ENCODE peak calls at places on chromosomes 7 and 10, in four cellular contexts. One of them, this sample, is unnamed.

GRCh38 chr10:102435529-102436233 is 3.3 kb upstream of the CUEDC2 start:
- DNase-seq in H1: no peak
- DNase-seq in GM12878: no peak
- DNase-seq in HepG2: no peak
- DNase-seq in this sample: no peak

GRCh38 chr10:97771055-97771811 is 566 bp downstream of the SFRP5 start:
- DNase-seq in HepG2: no peak
- DNase-seq in H1: peak; percentile 74
- DNase-seq in GM12878: no peak
- DNase-seq in this sample: no peak

GRCh38 chr10:79019441-79019840 is 49.3 kb upstream of the ZMIZ1 start:
- DNase-seq in HepG2: no peak
- DNase-seq in GM12878: no peak
- DNase-seq in H1: no peak
- DNase-seq in this sample: no peak

GRCh38 chr10:70850097-70850496 is 34.3 kb downstream of the SGPL1 start:
- DNase-seq in HepG2: no peak
- DNase-seq in GM12878: no peak
- DNase-seq in H1: no peak
- DNase-seq in this sample: no peak

GRCh38 chr7:13790611-13791010 is 198.9 kb downstream of the ETV1 start:
- DNase-seq in H1: no peak
- DNase-seq in GM12878: no peak
- DNase-seq in HepG2: no peak
- DNase-seq in this sample: no peak

GRCh38 chr10:114623661-114624294 is 34.3 kb downstream of the ABLIM1 start:
- DNase-seq in HepG2: peak; percentile 95
- DNase-seq in H1: no peak
- DNase-seq in GM12878: no peak
- DNase-seq in this sample: no peak

GRCh38 chr7:46850563-46851325 is 731.2 kb downstream of the TNS3 start:
- DNase-seq in GM12878: no peak
- DNase-seq in HepG2: no peak
- DNase-seq in H1: no peak
- DNase-seq in this sample: no peak

GRCh38 chr7:158028971-158029370 is 558.7 kb downstream of the PTPRN2 start:
- DNase-seq in GM12878: no peak
- DNase-seq in H1: no peak
- DNase-seq in HepG2: no peak
- DNase-seq in this sample: no peak

GRCh38 chr7:79714081-79714480 is 260.6 kb upstream of the MAGI2 start:
- DNase-seq in HepG2: no peak
- DNase-seq in H1: no peak
- DNase-seq in GM12878: no peak
- DNase-seq in this sample: no peak

GRCh38 chr10:21688870-21689269 is 154.8 kb downstream of the MLLT10 start:
- DNase-seq in GM12878: no peak
- DNase-seq in H1: no peak
- DNase-seq in HepG2: no peak
- DNase-seq in this sample: no peak
- H3K4me1 ChIP-seq in GM12878: no peaks in the 10 kb centered on the region
- H3K4me1 ChIP-seq in H1: no peaks in the 10 kb centered on the region
- H3K4me1 ChIP-seq in HepG2: no peaks in the 10 kb centered on the region
- H3K4me1 ChIP-seq in this sample: no peaks in the 10 kb centered on the region

GRCh38 chr7:113824117-113824823 is 94.5 kb downstream of the PPP1R3A start:
- DNase-seq in GM12878: no peak
- DNase-seq in H1: no peak
- DNase-seq in HepG2: no peak
- DNase-seq in this sample: no peak
- TF ChIP-seq SUZ12 in GM12878: no peak
- TF ChIP-seq SUZ12 in H1: no peak
- TF ChIP-seq SUZ12 in HepG2: no peak
- TF ChIP-seq SUZ12 in this sample: no peak

DNA sequence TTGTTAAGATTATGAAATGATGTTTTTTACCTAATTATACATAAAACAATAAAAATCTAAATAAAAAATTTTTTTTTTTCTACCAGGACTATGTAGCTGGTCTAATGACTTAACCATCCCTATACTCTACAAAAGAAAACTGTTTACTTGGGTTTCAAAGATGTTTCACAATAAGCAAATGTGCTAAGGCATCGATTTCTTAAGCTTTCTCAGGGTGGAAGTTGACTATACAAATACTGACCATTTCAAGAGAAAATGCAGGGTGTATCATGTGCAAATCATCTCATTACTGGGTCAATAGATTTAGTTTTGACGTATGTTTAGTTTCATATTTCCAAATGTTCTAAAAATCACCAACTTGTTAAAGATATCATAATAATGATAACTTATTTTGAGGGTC is 7.6 kb downstream of the NRP1 start:
- DNase-seq in GM12878: no peak
- DNase-seq in HepG2: no peak
- DNase-seq in H1: no peak
- DNase-seq in this sample: no peak
- H3K9ac ChIP-seq in GM12878: no peak overlapping the region
- H3K9ac ChIP-seq in HepG2: no peak overlapping the region
- H3K9ac ChIP-seq in H1: no peak overlapping the region
- H3K9ac ChIP-seq in this sample: no peak overlapping the region

GRCh38 chr10:51029172-51029641 is 45.1 kb upstream of the PRKG1 start:
- DNase-seq in GM12878: no peak
- DNase-seq in H1: no peak
- DNase-seq in HepG2: no peak
- DNase-seq in this sample: no peak

GRCh38 chr10:51034769-51035168 is 39.5 kb upstream of the PRKG1 start:
- DNase-seq in HepG2: no peak
- DNase-seq in GM12878: no peak
- DNase-seq in H1: no peak
- DNase-seq in this sample: no peak

GRCh38 chr10:51035344-51035743 is 38.9 kb upstream of the PRKG1 start:
- DNase-seq in GM12878: no peak
- DNase-seq in H1: no peak
- DNase-seq in HepG2: no peak
- DNase-seq in this sample: no peak

GRCh38 chr10:51031995-51032394 is 42.3 kb upstream of the PRKG1 start:
- DNase-seq in H1: no peak
- DNase-seq in HepG2: no peak
- DNase-seq in GM12878: no peak
- DNase-seq in this sample: no peak

GRCh38 chr10:51030480-51030879 is 43.8 kb upstream of the PRKG1 start:
- DNase-seq in H1: no peak
- DNase-seq in HepG2: no peak
- DNase-seq in GM12878: no peak
- DNase-seq in this sample: no peak
- H3K4me1 ChIP-seq in H1: peaks cover 13% of the 10 kb centered on the region
- H3K4me1 ChIP-seq in HepG2: no peaks in the 10 kb centered on the region
- H3K4me1 ChIP-seq in GM12878: no peaks in the 10 kb centered on the region
- H3K4me1 ChIP-seq in this sample: no peaks in the 10 kb centered on the region

GRCh38 chr7:6497994-6498393 is 50.2 kb upstream of the DAGLB start:
- DNase-seq in GM12878: no peak
- DNase-seq in H1: no peak
- DNase-seq in HepG2: no peak
- DNase-seq in this sample: no peak

GRCh38 chr7:6505685-6506559 is 45.3 kb downstream of the GRID2IP start:
- DNase-seq in GM12878: no peak
- DNase-seq in HepG2: no peak
- DNase-seq in H1: no peak
- DNase-seq in this sample: no peak

GRCh38 chr7:6500691-6501090 is 50.6 kb downstream of the GRID2IP start:
- DNase-seq in GM12878: no peak
- DNase-seq in HepG2: no peak
- DNase-seq in H1: no peak
- DNase-seq in this sample: no peak

GRCh38 chr7:6502886-6503285 is 48.4 kb downstream of the GRID2IP start:
- DNase-seq in GM12878: no peak
- DNase-seq in H1: no peak
- DNase-seq in HepG2: no peak
- DNase-seq in this sample: no peak

GRCh38 chr7:6501586-6502564 is 49.4 kb downstream of the GRID2IP start:
- DNase-seq in HepG2: no peak
- DNase-seq in GM12878: no peak
- DNase-seq in H1: no peak
- DNase-seq in this sample: no peak
- TF ChIP-seq SUZ12 in HepG2: no peak
- TF ChIP-seq SUZ12 in GM12878: no peak
- TF ChIP-seq SUZ12 in H1: no peak
- TF ChIP-seq SUZ12 in this sample: no peak

GRCh38 chr7:107920048-107920772 is 29.2 kb downstream of the DLD start:
- DNase-seq in HepG2: no peak
- DNase-seq in GM12878: no peak
- DNase-seq in H1: no peak
- DNase-seq in this sample: no peak

GRCh38 chr7:107922891-107923290 is 31.9 kb downstream of the DLD start:
- DNase-seq in HepG2: no peak
- DNase-seq in GM12878: no peak
- DNase-seq in H1: no peak
- DNase-seq in this sample: no peak

GRCh38 chr7:107924841-107925490 is 34.0 kb downstream of the DLD start:
- DNase-seq in HepG2: no peak
- DNase-seq in GM12878: peak; percentile 51
- DNase-seq in H1: no peak
- DNase-seq in this sample: no peak
- H3K9ac ChIP-seq in HepG2: no peak overlapping the region
- H3K9ac ChIP-seq in GM12878: no peak overlapping the region
- H3K9ac ChIP-seq in H1: no peak overlapping the region
- H3K9ac ChIP-seq in this sample: no peak overlapping the region

DNA sequence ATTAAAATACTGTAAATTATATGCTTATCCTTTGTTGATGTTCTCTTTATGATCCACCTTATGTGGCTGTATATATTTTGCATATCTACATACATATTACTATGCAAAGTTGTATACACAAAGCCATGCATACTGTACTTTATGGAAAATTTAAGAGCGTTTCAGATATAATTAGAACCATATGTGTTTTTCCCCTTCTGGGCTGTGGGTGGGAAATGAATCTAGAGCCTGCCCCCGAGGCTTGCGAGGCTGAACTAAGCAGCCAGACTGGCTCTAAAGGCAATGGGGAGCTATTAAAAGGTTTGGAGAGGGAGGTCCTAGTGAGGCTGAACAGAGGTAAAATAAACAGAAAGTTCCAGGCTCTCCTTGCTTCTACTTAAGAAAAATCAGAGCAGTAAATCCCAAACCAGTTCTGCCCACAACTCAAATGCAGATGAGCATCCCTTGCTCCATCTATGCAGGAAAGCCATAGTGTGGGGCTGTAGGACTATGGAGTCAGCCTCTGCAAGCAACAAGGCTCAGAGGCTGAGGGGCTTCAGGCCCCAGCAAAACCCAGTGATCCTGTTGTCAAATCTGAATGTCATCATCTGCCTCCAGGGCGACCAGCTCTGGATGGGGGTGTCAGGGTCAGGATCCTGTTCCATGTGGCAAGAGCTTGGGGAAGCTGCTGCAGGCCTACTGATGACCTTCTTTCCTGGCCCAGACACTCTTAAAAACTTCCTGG is 14.1 kb upstream of the DDIT4 start:
- DNase-seq in H1: no peak
- DNase-seq in HepG2: no peak
- DNase-seq in GM12878: no peak
- DNase-seq in this sample: no peak
- H3K4me1 ChIP-seq in H1: peaks cover 30% of the 10 kb centered on the region
- H3K4me1 ChIP-seq in HepG2: peaks cover 89% of the 10 kb centered on the region
- H3K4me1 ChIP-seq in GM12878: peaks cover 78% of the 10 kb centered on the region
- H3K4me1 ChIP-seq in this sample: peaks cover 4% of the 10 kb centered on the region

GRCh38 chr10:117411440-117412428 is 36.5 kb upstream of the PDZD8 start:
- DNase-seq in GM12878: no peak
- DNase-seq in HepG2: no peak
- DNase-seq in H1: no peak
- DNase-seq in this sample: no peak
- TF ChIP-seq SUZ12 in GM12878: no peak
- TF ChIP-seq SUZ12 in HepG2: no peak
- TF ChIP-seq SUZ12 in H1: no peak
- TF ChIP-seq SUZ12 in this sample: no peak

GRCh38 chr10:6349846-6350245 is 147.1 kb downstream of the PFKFB3 start:
- DNase-seq in HepG2: no peak
- DNase-seq in GM12878: no peak
- DNase-seq in H1: no peak
- DNase-seq in this sample: no peak
- H3K9ac ChIP-seq in HepG2: no peak overlapping the region
- H3K9ac ChIP-seq in GM12878: no peak overlapping the region
- H3K9ac ChIP-seq in H1: no peak overlapping the region
- H3K9ac ChIP-seq in this sample: no peak overlapping the region

GRCh38 chr10:103852189-103852711 is 3.1 kb downstream of the SH3PXD2A start:
- DNase-seq in GM12878: no peak
- DNase-seq in HepG2: no peak
- DNase-seq in H1: no peak
- DNase-seq in this sample: no peak
- H3K4me1 ChIP-seq in GM12878: no peaks in the 10 kb centered on the region
- H3K4me1 ChIP-seq in HepG2: peaks cover 75% of the 10 kb centered on the region
- H3K4me1 ChIP-seq in H1: peaks cover 12% of the 10 kb centered on the region
- H3K4me1 ChIP-seq in this sample: peaks cover 4% of the 10 kb centered on the region

This sample was measured in NT2/D1.